ENCODE peak calls at places on chromosome 20, in six cellular contexts. One of them, this sample, is unnamed.

GRCh38 chr20:24586523-24586840 is 117.1 kb downstream of the SYNDIG1 start:
- DNase-seq in activated CD4-positive, alpha-beta T cell treated with anti-CD3 and anti-CD28 coated beads for 4 hours: no peak
- DNase-seq in AG08395: no peak
- DNase-seq in iris pigment epithelial cell: no peak
- DNase-seq in heart left ventricle: no peak
- DNase-seq in esophagus muscularis mucosa: no peak
- DNase-seq in this sample: no peak

GRCh38 chr20:51385941-51386530 is 156.5 kb downstream of the NFATC2 start:
- DNase-seq in activated CD4-positive, alpha-beta T cell treated with anti-CD3 and anti-CD28 coated beads for 4 hours: peak; percentile 46
- DNase-seq in AG08395: peak; percentile 65
- DNase-seq in iris pigment epithelial cell: peak; percentile 48
- DNase-seq in heart left ventricle: no peak
- DNase-seq in esophagus muscularis mucosa: no peak
- DNase-seq in this sample: peak; percentile 70

GRCh38 chr20:44491635-44492395 is 16.1 kb downstream of the TTPAL start:
- DNase-seq in activated CD4-positive, alpha-beta T cell treated with anti-CD3 and anti-CD28 coated beads for 4 hours: no peak
- DNase-seq in AG08395: peak; percentile 74
- DNase-seq in iris pigment epithelial cell: peak; percentile 58
- DNase-seq in heart left ventricle: no peak
- DNase-seq in esophagus muscularis mucosa: no peak
- DNase-seq in this sample: peak; percentile 67

GRCh38 chr20:31496761-31497295 is 17.4 kb upstream of the HM13 start:
- DNase-seq in activated CD4-positive, alpha-beta T cell treated with anti-CD3 and anti-CD28 coated beads for 4 hours: no peak
- DNase-seq in AG08395: peak; percentile 62
- DNase-seq in iris pigment epithelial cell: no peak
- DNase-seq in heart left ventricle: peak; percentile 87
- DNase-seq in esophagus muscularis mucosa: no peak
- DNase-seq in this sample: no peak

GRCh38 chr20:10662151-10662550 is 11.6 kb downstream of the JAG1 start:
- DNase-seq in activated CD4-positive, alpha-beta T cell treated with anti-CD3 and anti-CD28 coated beads for 4 hours: no peak
- DNase-seq in AG08395: no peak
- DNase-seq in iris pigment epithelial cell: no peak
- DNase-seq in heart left ventricle: no peak
- DNase-seq in esophagus muscularis mucosa: no peak
- DNase-seq in this sample: no peak

GRCh38 chr20:1870792-1871550 is 24.2 kb upstream of the SIRPA start:
- DNase-seq in activated CD4-positive, alpha-beta T cell treated with anti-CD3 and anti-CD28 coated beads for 4 hours: no peak
- DNase-seq in AG08395: no peak
- DNase-seq in iris pigment epithelial cell: no peak
- DNase-seq in heart left ventricle: no peak
- DNase-seq in esophagus muscularis mucosa: no peak
- DNase-seq in this sample: no peak

GRCh38 chr20:62823688-62824475 is 7.0 kb downstream of the COL9A3 start:
- DNase-seq in activated CD4-positive, alpha-beta T cell treated with anti-CD3 and anti-CD28 coated beads for 4 hours: no peak
- DNase-seq in AG08395: no peak
- DNase-seq in iris pigment epithelial cell: no peak
- DNase-seq in heart left ventricle: no peak
- DNase-seq in esophagus muscularis mucosa: no peak
- DNase-seq in this sample: no peak

GRCh38 chr20:4720121-4720976 is 1.4 kb upstream of the PRND start:
- DNase-seq in activated CD4-positive, alpha-beta T cell treated with anti-CD3 and anti-CD28 coated beads for 4 hours: peak; percentile 79
- DNase-seq in AG08395: peak; percentile 91
- DNase-seq in iris pigment epithelial cell: peak; percentile 70
- DNase-seq in heart left ventricle: peak; percentile 84
- DNase-seq in esophagus muscularis mucosa: peak; percentile 93
- DNase-seq in this sample: peak; percentile 78

GRCh38 chr20:16533493-16533892 is 39.8 kb downstream of the KIF16B start:
- DNase-seq in activated CD4-positive, alpha-beta T cell treated with anti-CD3 and anti-CD28 coated beads for 4 hours: no peak
- DNase-seq in AG08395: no peak
- DNase-seq in iris pigment epithelial cell: no peak
- DNase-seq in heart left ventricle: no peak
- DNase-seq in esophagus muscularis mucosa: no peak
- DNase-seq in this sample: no peak

GRCh38 chr20:54486583-54486982 is 11.2 kb downstream of the DOK5 start:
- DNase-seq in activated CD4-positive, alpha-beta T cell treated with anti-CD3 and anti-CD28 coated beads for 4 hours: no peak
- DNase-seq in AG08395: no peak
- DNase-seq in iris pigment epithelial cell: no peak
- DNase-seq in heart left ventricle: no peak
- DNase-seq in esophagus muscularis mucosa: no peak
- DNase-seq in this sample: no peak

GRCh38 chr20:23697947-23698346 is 9.1 kb upstream of the CST4 start:
- DNase-seq in activated CD4-positive, alpha-beta T cell treated with anti-CD3 and anti-CD28 coated beads for 4 hours: no peak
- DNase-seq in AG08395: no peak
- DNase-seq in iris pigment epithelial cell: no peak
- DNase-seq in heart left ventricle: no peak
- DNase-seq in esophagus muscularis mucosa: peak; percentile 80
- DNase-seq in this sample: no peak

GRCh38 chr20:44683263-44684046 is 31.7 kb upstream of the CCN5 start:
- DNase-seq in activated CD4-positive, alpha-beta T cell treated with anti-CD3 and anti-CD28 coated beads for 4 hours: peak; percentile 65
- DNase-seq in AG08395: peak; percentile 71
- DNase-seq in iris pigment epithelial cell: peak; percentile 50
- DNase-seq in heart left ventricle: no peak
- DNase-seq in esophagus muscularis mucosa: no peak
- DNase-seq in this sample: peak; percentile 74

GRCh38 chr20:63895886-63896135 is 885 bp downstream of the DNAJC5 start:
- DNase-seq in activated CD4-positive, alpha-beta T cell treated with anti-CD3 and anti-CD28 coated beads for 4 hours: no peak
- DNase-seq in AG08395: no peak
- DNase-seq in iris pigment epithelial cell: peak; percentile 37
- DNase-seq in heart left ventricle: no peak
- DNase-seq in esophagus muscularis mucosa: no peak
- DNase-seq in this sample: peak; percentile 51

GRCh38 chr20:52972965-52973819 is 1.0 kb downstream of the TSHZ2 start:
- DNase-seq in activated CD4-positive, alpha-beta T cell treated with anti-CD3 and anti-CD28 coated beads for 4 hours: peak; percentile 24
- DNase-seq in AG08395: peak; percentile 26
- DNase-seq in iris pigment epithelial cell: no peak
- DNase-seq in heart left ventricle: peak; percentile 27
- DNase-seq in esophagus muscularis mucosa: peak; percentile 83
- DNase-seq in this sample: no peak

GRCh38 chr20:36591281-36591680 is 14.3 kb upstream of the RAB5IF start:
- DNase-seq in activated CD4-positive, alpha-beta T cell treated with anti-CD3 and anti-CD28 coated beads for 4 hours: no peak
- DNase-seq in AG08395: no peak
- DNase-seq in iris pigment epithelial cell: no peak
- DNase-seq in heart left ventricle: no peak
- DNase-seq in esophagus muscularis mucosa: no peak
- DNase-seq in this sample: no peak

GRCh38 chr20:8851446-8851845 is 217.4 kb upstream of the PLCB4 start:
- DNase-seq in activated CD4-positive, alpha-beta T cell treated with anti-CD3 and anti-CD28 coated beads for 4 hours: no peak
- DNase-seq in AG08395: no peak
- DNase-seq in iris pigment epithelial cell: no peak
- DNase-seq in heart left ventricle: no peak
- DNase-seq in esophagus muscularis mucosa: no peak
- DNase-seq in this sample: no peak

GRCh38 chr20:62365814-62366369 is 1.2 kb downstream of the LAMA5 start:
- DNase-seq in activated CD4-positive, alpha-beta T cell treated with anti-CD3 and anti-CD28 coated beads for 4 hours: no peak
- DNase-seq in AG08395: no peak
- DNase-seq in iris pigment epithelial cell: no peak
- DNase-seq in heart left ventricle: peak; percentile 39
- DNase-seq in esophagus muscularis mucosa: no peak
- DNase-seq in this sample: no peak

GRCh38 chr20:40291483-40291882 is 397.6 kb downstream of the MAFB start:
- DNase-seq in activated CD4-positive, alpha-beta T cell treated with anti-CD3 and anti-CD28 coated beads for 4 hours: no peak
- DNase-seq in AG08395: no peak
- DNase-seq in iris pigment epithelial cell: no peak
- DNase-seq in heart left ventricle: no peak
- DNase-seq in esophagus muscularis mucosa: no peak
- DNase-seq in this sample: no peak

GRCh38 chr20:39381598-39381997 is 419.5 kb downstream of the DHX35 start:
- DNase-seq in activated CD4-positive, alpha-beta T cell treated with anti-CD3 and anti-CD28 coated beads for 4 hours: no peak
- DNase-seq in AG08395: no peak
- DNase-seq in iris pigment epithelial cell: no peak
- DNase-seq in heart left ventricle: no peak
- DNase-seq in esophagus muscularis mucosa: no peak
- DNase-seq in this sample: no peak

GRCh38 chr20:38811769-38812168 is 6.3 kb downstream of the PPP1R16B start:
- DNase-seq in activated CD4-positive, alpha-beta T cell treated with anti-CD3 and anti-CD28 coated beads for 4 hours: no peak
- DNase-seq in AG08395: no peak
- DNase-seq in iris pigment epithelial cell: no peak
- DNase-seq in heart left ventricle: no peak
- DNase-seq in esophagus muscularis mucosa: no peak
- DNase-seq in this sample: no peak

GRCh38 chr20:2652724-2653510 is 485 bp downstream of the NOP56 start:
- DNase-seq in activated CD4-positive, alpha-beta T cell treated with anti-CD3 and anti-CD28 coated beads for 4 hours: peak; percentile 46
- DNase-seq in AG08395: peak; percentile 31
- DNase-seq in iris pigment epithelial cell: peak; percentile 15
- DNase-seq in heart left ventricle: no peak
- DNase-seq in esophagus muscularis mucosa: no peak
- DNase-seq in this sample: peak; percentile 44

GRCh38 chr20:33277471-33278441 is 5.3 kb upstream of the BPIFB1 start:
- DNase-seq in activated CD4-positive, alpha-beta T cell treated with anti-CD3 and anti-CD28 coated beads for 4 hours: no peak
- DNase-seq in AG08395: no peak
- DNase-seq in iris pigment epithelial cell: no peak
- DNase-seq in heart left ventricle: no peak
- DNase-seq in esophagus muscularis mucosa: no peak
- DNase-seq in this sample: no peak

GRCh38 chr20:36744764-36745191 is 1.1 kb downstream of the NDRG3 start:
- DNase-seq in activated CD4-positive, alpha-beta T cell treated with anti-CD3 and anti-CD28 coated beads for 4 hours: no peak
- DNase-seq in AG08395: peak; percentile 69
- DNase-seq in iris pigment epithelial cell: no peak
- DNase-seq in heart left ventricle: peak; percentile 86
- DNase-seq in esophagus muscularis mucosa: no peak
- DNase-seq in this sample: peak; percentile 63

GRCh38 chr20:4966826-4967751 is 34.2 kb downstream of the SLC23A2 start:
- DNase-seq in activated CD4-positive, alpha-beta T cell treated with anti-CD3 and anti-CD28 coated beads for 4 hours: no peak
- DNase-seq in AG08395: no peak
- DNase-seq in iris pigment epithelial cell: peak; percentile 75
- DNase-seq in heart left ventricle: no peak
- DNase-seq in esophagus muscularis mucosa: no peak
- DNase-seq in this sample: no peak

GRCh38 chr20:50251992-50252491 is 61.4 kb downstream of the CEBPB start:
- DNase-seq in activated CD4-positive, alpha-beta T cell treated with anti-CD3 and anti-CD28 coated beads for 4 hours: no peak
- DNase-seq in AG08395: peak; percentile 71
- DNase-seq in iris pigment epithelial cell: peak; percentile 45
- DNase-seq in heart left ventricle: peak; percentile 1
- DNase-seq in esophagus muscularis mucosa: no peak
- DNase-seq in this sample: peak; percentile 92

GRCh38 chr20:48739395-48740268 is 88.2 kb downstream of the PREX1 start:
- DNase-seq in activated CD4-positive, alpha-beta T cell treated with anti-CD3 and anti-CD28 coated beads for 4 hours: no peak
- DNase-seq in AG08395: no peak
- DNase-seq in iris pigment epithelial cell: no peak
- DNase-seq in heart left ventricle: no peak
- DNase-seq in esophagus muscularis mucosa: no peak
- DNase-seq in this sample: no peak

GRCh38 chr20:20184149-20184548 is 131.8 kb downstream of the CFAP61 start:
- DNase-seq in activated CD4-positive, alpha-beta T cell treated with anti-CD3 and anti-CD28 coated beads for 4 hours: no peak
- DNase-seq in AG08395: no peak
- DNase-seq in iris pigment epithelial cell: peak; percentile 6
- DNase-seq in heart left ventricle: no peak
- DNase-seq in esophagus muscularis mucosa: no peak
- DNase-seq in this sample: peak; percentile 38

GRCh38 chr20:48025661-48026060 is 240.4 kb upstream of the SULF2 start:
- DNase-seq in activated CD4-positive, alpha-beta T cell treated with anti-CD3 and anti-CD28 coated beads for 4 hours: no peak
- DNase-seq in AG08395: peak; percentile 51
- DNase-seq in iris pigment epithelial cell: peak; percentile 52
- DNase-seq in heart left ventricle: no peak
- DNase-seq in esophagus muscularis mucosa: no peak
- DNase-seq in this sample: peak; percentile 11

GRCh38 chr20:58161192-58161591 is 67.3 kb downstream of the ANKRD60 start:
- DNase-seq in activated CD4-positive, alpha-beta T cell treated with anti-CD3 and anti-CD28 coated beads for 4 hours: no peak
- DNase-seq in AG08395: no peak
- DNase-seq in iris pigment epithelial cell: no peak
- DNase-seq in heart left ventricle: no peak
- DNase-seq in esophagus muscularis mucosa: no peak
- DNase-seq in this sample: no peak

GRCh38 chr20:53774487-53775203 is 181.0 kb upstream of the ZNF217 start:
- DNase-seq in activated CD4-positive, alpha-beta T cell treated with anti-CD3 and anti-CD28 coated beads for 4 hours: no peak
- DNase-seq in AG08395: peak; percentile 90
- DNase-seq in iris pigment epithelial cell: peak; percentile 87
- DNase-seq in heart left ventricle: no peak
- DNase-seq in esophagus muscularis mucosa: no peak
- DNase-seq in this sample: peak; percentile 100

GRCh38 chr20:1930165-1930564 is 35.0 kb downstream of the SIRPA start:
- DNase-seq in activated CD4-positive, alpha-beta T cell treated with anti-CD3 and anti-CD28 coated beads for 4 hours: no peak
- DNase-seq in AG08395: no peak
- DNase-seq in iris pigment epithelial cell: no peak
- DNase-seq in heart left ventricle: no peak
- DNase-seq in esophagus muscularis mucosa: no peak
- DNase-seq in this sample: no peak